ENCODE peak calls at places on chromosomes 7 and 10, in ten cellular contexts. A, C, L, Y, F, R, V, M, T and X are unnamed samples.
A peak's percentile ranks its signal among the peaks of the same experiment; 100 is the strongest.

GRCh38 chr10:75612904-75613684 is 181.7 kb downstream of the LRMDA start:
- DNase-seq in A (no peak), C (peak; percentile 95), L (no peak), Y (no peak), F (no peak), R (peak; percentile 65), V (peak; percentile 55), M (no peak), T (peak; percentile 1), X (peak; percentile 82)

GRCh38 chr10:110667620-110668343 is 23.6 kb downstream of the RBM20 start:
- DNase-seq in A (no peak), C (no peak), L (peak; percentile 47), Y (peak; percentile 84), F (no peak), R (no peak), V (no peak), M (no peak), T (no peak), X (no peak)

GRCh38 chr10:99929360-99929759 is 80.4 kb downstream of the DNMBP start:
- DNase-seq in A (no peak), C (no peak), L (no peak), Y (no peak), F (no peak), R (no peak), V (no peak), M (no peak), T (no peak), X (no peak)

GRCh38 chr7:142357953-142358520 is 100.2 kb upstream of the PRSS58 start:
- DNase-seq in A (peak; percentile 62), C (peak; percentile 86), L (no peak), Y (no peak), F (peak; percentile 35), R (peak; percentile 79), V (no peak), M (peak; percentile 76), T (peak; percentile 91), X (peak; percentile 87)

GRCh38 chr10:116607336-116607735 is 13.4 kb upstream of the PNLIPRP2 start:
- DNase-seq in A (no peak), C (no peak), L (no peak), Y (no peak), F (no peak), R (no peak), V (no peak), M (no peak), T (no peak), X (no peak)

GRCh38 chr10:58517481-58518355 is 5.0 kb downstream of the BICC1 start:
- DNase-seq in A (no peak), C (no peak), L (no peak), Y (no peak), F (no peak), R (no peak), V (no peak), M (no peak), T (no peak), X (no peak)

GRCh38 chr10:108877130-108877529 is 1046.2 kb downstream of the XPNPEP1 start:
- DNase-seq in A (no peak), C (no peak), L (no peak), Y (no peak), F (no peak), R (no peak), V (no peak), M (peak; percentile 4), T (peak; percentile 64), X (peak; percentile 42)

GRCh38 chr7:98559958-98560357 is 57.1 kb upstream of the NPTX2 start:
- DNase-seq in A (no peak), C (no peak), L (no peak), Y (no peak), F (no peak), R (peak; percentile 4), V (no peak), M (peak; percentile 44), T (no peak), X (no peak)

GRCh38 chr10:97570789-97571536 is 1.6 kb upstream of the ANKRD2 start:
- DNase-seq in A (no peak), C (no peak), L (no peak), Y (no peak), F (no peak), R (no peak), V (no peak), M (no peak), T (no peak), X (no peak)

GRCh38 chr10:97573021-97573420 is 442 bp downstream of the ANKRD2 start:
- DNase-seq in A (no peak), C (no peak), L (no peak), Y (no peak), F (no peak), R (no peak), V (no peak), M (no peak), T (peak; percentile 36), X (no peak)

GRCh38 chr10:97573672-97574071 is 1.1 kb downstream of the ANKRD2 start:
- DNase-seq in A (no peak), C (no peak), L (no peak), Y (no peak), F (no peak), R (no peak), V (no peak), M (no peak), T (no peak), X (no peak)

GRCh38 chr10:97571622-97572021 is 957 bp upstream of the ANKRD2 start:
- DNase-seq in A (no peak), C (no peak), L (no peak), Y (no peak), F (no peak), R (no peak), V (no peak), M (no peak), T (no peak), X (no peak)

DNA sequence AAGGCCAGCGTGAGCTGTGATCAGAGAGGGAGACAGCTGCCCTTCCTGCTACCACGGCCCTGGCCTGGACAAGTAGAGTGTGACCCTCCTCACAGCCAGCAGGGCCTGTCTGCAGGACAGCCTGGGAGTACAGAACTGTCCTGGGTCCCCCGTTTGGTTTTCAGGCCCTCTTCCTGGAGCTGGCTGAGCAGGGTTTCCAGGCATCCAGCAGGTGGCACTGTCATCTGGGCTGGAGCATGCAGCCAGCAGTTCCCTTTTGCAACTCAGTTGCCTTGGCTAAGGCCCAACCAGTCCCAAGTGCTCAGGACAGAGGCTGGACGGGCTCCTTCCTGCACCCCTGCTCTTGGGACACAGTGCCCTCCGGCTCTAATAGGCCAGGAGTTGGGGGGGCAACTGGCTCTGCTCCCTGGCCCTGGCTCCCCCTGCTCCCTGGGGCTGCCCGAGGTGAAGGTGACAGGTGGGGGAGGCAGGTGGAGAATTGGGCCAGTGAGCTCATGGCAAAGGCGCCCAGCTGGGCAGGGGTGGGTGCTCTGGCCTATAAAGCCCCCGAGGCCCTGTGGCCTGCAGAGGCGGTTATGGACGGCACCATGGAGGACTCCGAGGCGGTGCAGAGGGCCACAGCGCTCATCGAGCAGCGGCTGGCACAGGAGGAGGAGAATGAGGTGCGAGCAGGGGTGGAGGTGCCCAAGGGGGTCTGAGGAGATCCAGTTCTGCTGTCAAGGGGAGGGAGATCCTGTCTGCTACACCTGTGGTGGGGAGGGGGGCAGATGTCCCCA is at the start of gene ANKRD2:
- DNase-seq in A (peak; percentile 66), C (peak; percentile 86), L (peak; percentile 85), Y (no peak), F (peak; percentile 78), R (peak; percentile 85), V (peak; percentile 71), M (peak; percentile 90), T (peak; percentile 90), X (peak; percentile 86)
- TF ChIP-seq CTCF in A (peak; percentile 96), C (peak; percentile 91), L (peak; percentile 73), Y (no peak), F (peak; percentile 71), R (peak; percentile 94), V (peak; percentile 77), M (peak; percentile 94), T (peak; percentile 96), X (peak; percentile 95)

GRCh38 chr10:28881483-28881882 is 204.2 kb downstream of the BAMBI start:
- DNase-seq in A (no peak), C (no peak), L (no peak), Y (no peak), F (no peak), R (no peak), V (no peak), M (no peak), T (no peak), X (no peak)

GRCh38 chr10:28879875-28880381 is 202.6 kb downstream of the BAMBI start:
- DNase-seq in A (peak; percentile 15), C (peak; percentile 59), L (peak; percentile 30), Y (peak; percentile 64), F (no peak), R (no peak), V (peak; percentile 16), M (no peak), T (no peak), X (no peak)

GRCh38 chr10:28883741-28884443 is 206.6 kb downstream of the BAMBI start:
- DNase-seq in A (no peak), C (no peak), L (no peak), Y (no peak), F (no peak), R (no peak), V (no peak), M (no peak), T (no peak), X (no peak)

GRCh38 chr10:28878236-28878970 is 201.1 kb downstream of the BAMBI start:
- DNase-seq in A (no peak), C (no peak), L (no peak), Y (peak; percentile 50), F (no peak), R (no peak), V (no peak), M (no peak), T (no peak), X (no peak)

DNA sequence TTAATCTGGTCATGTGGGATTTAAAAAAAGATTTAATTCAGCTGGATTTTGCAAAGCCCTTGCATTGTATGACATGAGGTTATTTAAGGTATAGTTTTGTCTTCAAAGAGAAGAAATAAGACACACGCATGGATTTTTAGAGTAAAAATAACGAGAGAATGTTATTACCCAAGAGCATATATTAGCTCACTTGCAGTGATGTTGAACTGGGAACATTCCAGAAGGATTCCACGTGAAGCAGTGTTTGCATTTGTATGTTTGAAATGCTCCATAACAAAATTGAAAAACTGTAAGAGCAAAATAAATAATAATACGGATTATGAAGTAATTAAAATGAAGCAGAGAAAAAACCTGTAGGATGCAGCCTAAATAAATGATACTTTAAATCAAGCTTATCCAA is 203.2 kb downstream of the BAMBI start:
- DNase-seq in A (no peak), C (peak; percentile 69), L (no peak), Y (no peak), F (no peak), R (peak; percentile 39), V (no peak), M (no peak), T (peak; percentile 54), X (no peak)
- H3K4me3 ChIP-seq in A (no peak overlapping the region), C (no peak overlapping the region), L (peak overlapping the region; percentile 37), Y (no peak overlapping the region), F (no peak overlapping the region), R (no peak overlapping the region), V (no peak overlapping the region), M (no peak overlapping the region), T (no peak overlapping the region), X (no peak overlapping the region)

DNA sequence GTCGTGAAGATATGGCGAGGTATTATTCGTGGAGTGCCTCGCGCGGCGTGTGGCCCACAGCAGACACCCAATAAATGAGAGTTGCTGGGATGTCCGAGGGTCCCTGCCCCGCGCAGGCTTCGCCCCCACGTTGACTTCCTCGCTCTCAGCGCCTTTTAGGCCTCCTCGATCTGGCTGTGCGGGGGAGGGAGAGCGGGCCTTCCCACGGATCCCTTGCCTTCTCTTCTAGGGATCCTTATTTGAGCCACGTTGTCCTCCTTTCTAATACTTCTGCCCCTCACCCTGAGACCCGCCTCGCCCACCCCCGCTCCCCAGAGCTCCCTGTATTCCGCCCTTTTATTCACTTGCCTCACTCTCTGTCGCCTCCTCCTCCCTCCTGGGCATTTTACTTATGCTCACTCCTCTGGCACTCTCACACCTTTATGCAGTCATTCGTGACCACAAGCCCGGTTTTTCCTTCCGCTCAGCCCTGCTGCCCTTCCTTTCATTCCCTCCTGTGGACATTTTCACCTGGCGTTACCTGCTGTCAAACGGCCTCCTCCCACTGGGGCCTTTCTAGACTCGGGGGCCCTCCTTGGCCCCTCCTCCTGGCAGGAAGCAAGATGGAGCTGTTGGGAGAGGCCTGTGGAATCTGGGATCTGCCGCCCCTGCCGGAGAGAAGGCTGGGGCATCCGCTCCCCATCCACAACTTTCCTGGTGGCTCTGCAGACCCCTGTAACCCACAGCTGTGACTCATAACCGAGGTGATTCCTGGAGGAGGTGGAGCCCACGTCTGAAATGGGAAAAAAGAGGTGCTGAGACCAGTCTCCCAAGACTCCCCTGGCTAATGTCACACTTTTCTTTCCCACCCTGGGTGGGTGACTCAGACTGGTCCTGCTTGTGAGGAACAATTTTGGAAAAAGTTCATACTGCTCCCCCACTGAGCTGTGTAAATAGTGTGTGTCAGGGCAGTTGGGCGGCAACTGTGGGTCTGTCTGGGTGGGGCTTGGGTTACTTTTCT is 1.0 kb downstream of the VCL start:
- DNase-seq in A (peak; percentile 84), C (peak; percentile 75), L (peak; percentile 67), Y (peak; percentile 94), F (peak; percentile 71), R (peak; percentile 72), V (peak; percentile 73), M (peak; percentile 89), T (peak; percentile 55), X (peak; percentile 93)
- TF ChIP-seq CTCF in A (peak; percentile 70), C (peak; percentile 57), L (peak; percentile 22), Y (peak; percentile 70), F (peak; percentile 51), R (peak; percentile 52), V (peak; percentile 64), M (peak; percentile 65), T (peak; percentile 51), X (peak; percentile 56)

GRCh38 chr7:50306491-50307367 is 2.2 kb downstream of the IKZF1 start:
- DNase-seq in A (no peak), C (no peak), L (no peak), Y (no peak), F (no peak), R (no peak), V (no peak), M (no peak), T (no peak), X (no peak)
- H3K4me3 ChIP-seq in A (no peak overlapping the region), C (no peak overlapping the region), L (peak overlapping the region; percentile 53), Y (peak overlapping the region; percentile 8), F (no peak overlapping the region), R (no peak overlapping the region), V (no peak overlapping the region), M (no peak overlapping the region), T (no peak overlapping the region), X (no peak overlapping the region)